ENCODE peak calls at places on chromosomes 13 and 19, in seven cellular contexts. L is DMS 273 treated with DMSO at 0.1 percent for 48 hours; B is stimulated activated naive B cell treated with anti-CD40 and anti-IgM and Interleukin-4, amounts not matched to agents 10 μg/mL and 1 μg/mL and 100 μg/mL, for 72 hours; U is NCI-H1417; V is GM19239; J is fibroblast of the aortic adventitia; T is progenitor cell of endocrine pancreas. O is an unnamed sample.

GRCh38 chr19:44620667-44621066 is 7.3 kb downstream of the IGSF23 start:
- DNase-seq in L (no peak), B (no peak), U (no peak), V (no peak), J (no peak), T (no peak), O (no peak)

GRCh38 chr19:4456843-4457653 is 546 bp downstream of the UBXN6 start:
- DNase-seq in L (peak; percentile 59), B (no peak), U (peak; percentile 13), V (peak; percentile 57), J (peak; percentile 67), T (peak; percentile 52), O (peak; percentile 49)

GRCh38 chr19:16458391-16459128 is 13.2 kb downstream of the EPS15L1 start:
- DNase-seq in L (no peak), B (no peak), U (no peak), V (no peak), J (no peak), T (no peak), O (no peak)

GRCh38 chr19:40799558-40800338 is 757 bp downstream of the EGLN2 start:
- DNase-seq in L (no peak), B (no peak), U (no peak), V (peak; percentile 43), J (no peak), T (no peak), O (peak; percentile 78)

GRCh38 chr19:18990128-18990708 is 43.1 kb downstream of the SUGP2 start:
- DNase-seq in L (no peak), B (no peak), U (no peak), V (no peak), J (no peak), T (no peak), O (no peak)

GRCh38 chr19:1057185-1057857 is 9.6 kb upstream of the ARHGAP45 start:
- DNase-seq in L (peak; percentile 53), B (no peak), U (peak; percentile 62), V (no peak), J (peak; percentile 69), T (no peak), O (no peak)

GRCh38 chr19:40600086-40600917 is 867 bp upstream of the LTBP4 start:
- DNase-seq in L (no peak), B (no peak), U (no peak), V (no peak), J (no peak), T (no peak), O (no peak)

GRCh38 chr13:113029487-113030258 is 60.7 kb downstream of the MCF2L start:
- DNase-seq in L (no peak), B (peak; percentile 19), U (peak; percentile 66), V (peak; percentile 46), J (no peak), T (peak; percentile 79), O (no peak)

GRCh38 chr13:19685034-19685433 is 51.6 kb downstream of the MPHOSPH8 start:
- DNase-seq in L (no peak), B (no peak), U (no peak), V (no peak), J (no peak), T (no peak), O (no peak)

GRCh38 chr13:33403807-33404362 is 118.3 kb upstream of the STARD13 start:
- DNase-seq in L (no peak), B (no peak), U (no peak), V (no peak), J (no peak), T (no peak), O (no peak)

GRCh38 chr19:49635530-49636229 is 4.3 kb downstream of the RRAS start:
- DNase-seq in L (no peak), B (no peak), U (no peak), V (no peak), J (no peak), T (no peak), O (no peak)

GRCh38 chr19:29715695-29716581 is 877 bp upstream of the C19orf12 start:
- DNase-seq in L (no peak), B (no peak), U (no peak), V (no peak), J (peak; percentile 35), T (no peak), O (no peak)

GRCh38 chr13:97866751-97867150 is 86.7 kb upstream of the IPO5 start:
- DNase-seq in L (no peak), B (no peak), U (no peak), V (no peak), J (no peak), T (no peak), O (no peak)

GRCh38 chr19:18589380-18590272 is 1.0 kb downstream of the REX1BD start:
- DNase-seq in L (peak; percentile 43), B (peak; percentile 72), U (peak; percentile 33), V (no peak), J (peak; percentile 45), T (peak; percentile 58), O (peak; percentile 83)

GRCh38 chr13:100798739-100799361 is 124.3 kb upstream of the TMTC4 start:
- DNase-seq in L (no peak), B (no peak), U (no peak), V (no peak), J (no peak), T (no peak), O (no peak)

GRCh38 chr19:39647918-39648317 is 7.8 kb upstream of the LGALS16 start:
- DNase-seq in L (no peak), B (no peak), U (no peak), V (no peak), J (no peak), T (no peak), O (no peak)

GRCh38 chr13:95492044-95492801 is 60.3 kb upstream of the CLDN10 start:
- DNase-seq in L (no peak), B (no peak), U (peak; percentile 78), V (no peak), J (no peak), T (no peak), O (no peak)

GRCh38 chr19:50416034-50416814 is 2.5 kb upstream of the SPIB start:
- DNase-seq in L (no peak), B (no peak), U (no peak), V (no peak), J (no peak), T (no peak), O (no peak)

GRCh38 chr19:19427935-19428334 is 22.5 kb downstream of the GATAD2A start:
- DNase-seq in L (no peak), B (no peak), U (no peak), V (no peak), J (no peak), T (no peak), O (no peak)

GRCh38 chr13:48412100-48412556 is 785 bp downstream of the LPAR6 start:
- DNase-seq in L (no peak), B (no peak), U (no peak), V (no peak), J (peak; percentile 44), T (no peak), O (no peak)

GRCh38 chr19:41808663-41809566 is 12.5 kb downstream of the CEACAM3 start:
- DNase-seq in L (no peak), B (no peak), U (peak; percentile 52), V (no peak), J (no peak), T (no peak), O (peak; percentile 72)

GRCh38 chr19:17515408-17516149 is 4.1 kb downstream of the PGLS start:
- DNase-seq in L (no peak), B (no peak), U (no peak), V (no peak), J (no peak), T (no peak), O (no peak)

GRCh38 chr19:4379383-4380253 is 20.7 kb downstream of the SH3GL1 start:
- DNase-seq in L (no peak), B (peak; percentile 82), U (no peak), V (no peak), J (no peak), T (no peak), O (peak; percentile 81)

GRCh38 chr19:39705578-39706188 is 1.4 kb downstream of the LGALS14 start:
- DNase-seq in L (no peak), B (no peak), U (no peak), V (no peak), J (no peak), T (no peak), O (no peak)

GRCh38 chr13:114074671-114075315 is 57.6 kb downstream of the RASA3 start:
- DNase-seq in L (no peak), B (no peak), U (no peak), V (no peak), J (no peak), T (no peak), O (no peak)

GRCh38 chr19:53957448-53958167 is 5.1 kb upstream of the CACNG8 start:
- DNase-seq in L (no peak), B (no peak), U (no peak), V (no peak), J (no peak), T (no peak), O (no peak)

O was measured in lower lobe of right lung.